ENCODE peak calls at places on chromosomes 3 and 15, in five cellular contexts. B, Z, M, R and N are unnamed samples.

GRCh38 chr3:160676547-160677303 is at the start of gene ARL14:
- DNase-seq in R (no peak), Z (no peak), B (no peak), M (no peak), N (no peak)

GRCh38 chr3:177135841-177136492 is 61.3 kb downstream of the TBL1XR1 start:
- DNase-seq in Z (no peak), B (no peak), R (no peak), M (no peak), N (no peak)

GRCh38 chr3:79872483-79872882 is 104.7 kb upstream of the ROBO1 start:
- DNase-seq in R (no peak), M (no peak), B (no peak), Z (peak; percentile 42), N (no peak)

GRCh38 chr3:185040425-185040824 is 112.4 kb downstream of the C3orf70 start:
- DNase-seq in M (no peak), Z (no peak), B (no peak), R (no peak), N (no peak)

GRCh38 chr15:82044373-82045178 is 1.2 kb downstream of the MEX3B start:
- DNase-seq in R (no peak), M (peak; percentile 60), Z (peak; percentile 42), B (peak; percentile 15), N (no peak)

GRCh38 chr3:73621388-73621787 is 3.4 kb downstream of the PDZRN3 start:
- DNase-seq in B (no peak), R (no peak), M (no peak), Z (no peak), N (no peak)

GRCh38 chr3:152219225-152219624 is 49.5 kb upstream of the MBNL1 start:
- DNase-seq in R (no peak), M (no peak), Z (no peak), B (no peak), N (no peak)

GRCh38 chr3:65928110-65928509 is 110.6 kb downstream of the MAGI1 start:
- DNase-seq in Z (no peak), M (no peak), B (no peak), R (no peak), N (no peak)

GRCh38 chr3:139538733-139539132 is 809 bp downstream of the RBP1 start:
- DNase-seq in Z (no peak), R (no peak), M (peak; percentile 81), B (no peak), N (no peak)

GRCh38 chr3:160879859-160880258 is 123.8 kb downstream of the PPM1L start:
- DNase-seq in Z (no peak), B (no peak), M (no peak), R (no peak), N (no peak)

GRCh38 chr15:90557651-90558084 is 27.9 kb downstream of the CRTC3 start:
- DNase-seq in Z (no peak), M (peak; percentile 95), B (peak; percentile 84), R (no peak), N (no peak)

GRCh38 chr3:12782172-12782815 is 14.2 kb upstream of the CAND2 start:
- DNase-seq in Z (peak; percentile 53), M (no peak), R (no peak), B (no peak), N (no peak)

GRCh38 chr3:42690766-42691680 is 5.7 kb downstream of the KLHL40 start:
- DNase-seq in B (no peak), M (no peak), R (no peak), Z (no peak), N (no peak)

GRCh38 chr15:41698779-41699178 is 38.6 kb downstream of the MGA start:
- DNase-seq in M (no peak), R (no peak), Z (peak; percentile 7), B (no peak), N (no peak)

GRCh38 chr15:74275957-74276356 is 39.8 kb downstream of the CCDC33 start:
- DNase-seq in Z (no peak), R (no peak), M (no peak), B (no peak), N (no peak)

GRCh38 chr15:99224815-99225214 is 24.6 kb downstream of the TTC23 start:
- DNase-seq in B (no peak), R (no peak), M (no peak), Z (no peak), N (no peak)

GRCh38 chr15:70879386-70879785 is 12.8 kb downstream of the THAP10 start:
- DNase-seq in B (no peak), M (no peak), Z (peak; percentile 68), R (no peak), N (no peak)

GRCh38 chr3:96700322-96701315 is 113.8 kb upstream of the EPHA6 start:
- DNase-seq in M (no peak), R (no peak), Z (no peak), B (no peak), N (no peak)

GRCh38 chr3:139283301-139283700 is 60.5 kb upstream of the MRPS22 start:
- DNase-seq in Z (no peak), R (no peak), B (no peak), M (no peak), N (no peak)

GRCh38 chr3:29381595-29381994 is 100.7 kb downstream of the RBMS3 start:
- DNase-seq in R (no peak), M (no peak), B (no peak), Z (no peak), N (no peak)

GRCh38 chr3:133097214-133097613 is 59.0 kb downstream of the TMEM108 start:
- DNase-seq in B (no peak), Z (no peak), R (no peak), M (no peak), N (no peak)

GRCh38 chr15:45157056-45157455 is 27.3 kb downstream of the DUOX1 start:
- DNase-seq in M (no peak), R (no peak), Z (peak; percentile 16), B (no peak), N (no peak)

GRCh38 chr3:119175869-119176756 is 2.7 kb downstream of the UPK1B start:
- DNase-seq in R (no peak), Z (no peak), M (no peak), B (peak; percentile 28), N (no peak)

GRCh38 chr3:151431940-151432339 is 28.9 kb downstream of the IGSF10 start:
- DNase-seq in Z (peak; percentile 41), R (no peak), B (no peak), M (no peak), N (no peak)

GRCh38 chr3:105528956-105529355 is 162.2 kb downstream of the ALCAM start:
- DNase-seq in M (no peak), Z (no peak), B (no peak), R (no peak), N (no peak)

GRCh38 chr3:98901032-98901464 is 447 bp downstream of the DCBLD2 start:
- DNase-seq in Z (no peak), M (peak; percentile 68), B (peak; percentile 29), R (no peak), N (peak; percentile 88)

GRCh38 chr3:178709047-178709446 is 172.8 kb downstream of the KCNMB2 start:
- DNase-seq in M (no peak), B (no peak), Z (no peak), R (no peak), N (no peak)

GRCh38 chr3:23728651-23729117 is 77.1 kb upstream of the UBE2E1 start:
- DNase-seq in B (no peak), Z (no peak), M (no peak), R (no peak), N (peak; percentile 74)

DNA sequence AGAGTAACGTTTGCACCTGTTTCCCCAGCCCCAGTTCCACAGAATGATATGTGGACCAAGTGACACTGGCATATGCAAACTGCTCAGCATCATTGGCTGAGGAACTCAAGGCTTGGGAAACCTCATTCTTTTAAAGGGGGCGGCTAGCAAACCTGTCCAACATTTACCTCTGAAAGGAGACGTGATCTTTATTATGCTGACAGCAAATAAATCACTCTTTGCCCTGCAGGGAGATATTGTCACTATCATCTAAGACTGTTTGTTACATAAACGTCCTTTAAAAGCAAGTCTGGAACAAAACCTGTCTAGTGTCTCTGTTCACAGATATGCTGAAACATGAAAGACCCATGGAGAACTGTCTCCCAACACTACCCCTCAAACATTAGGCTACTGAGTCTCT is 21.5 kb downstream of the CA12 start:
- DNase-seq in Z (no peak), R (no peak), M (no peak), B (no peak), N (no peak)
- H3K27ac ChIP-seq in Z (no peak overlapping the region), R (no peak overlapping the region), M (no peak overlapping the region), B (no peak overlapping the region), N (no peak overlapping the region)

GRCh38 chr3:52986049-52986448 is 59.8 kb downstream of the SFMBT1 start:
- DNase-seq in Z (no peak), B (no peak), M (no peak), R (no peak), N (no peak)

GRCh38 chr3:52983336-52983807 is 62.5 kb downstream of the SFMBT1 start:
- DNase-seq in Z (no peak), B (no peak), R (no peak), M (no peak), N (no peak)

GRCh38 chr3:52986938-52987337 is 58.9 kb downstream of the SFMBT1 start:
- DNase-seq in M (no peak), R (no peak), B (no peak), Z (peak; percentile 21), N (no peak)

GRCh38 chr3:52982839-52983238 is 63.0 kb downstream of the SFMBT1 start:
- DNase-seq in B (no peak), R (no peak), M (no peak), Z (no peak), N (no peak)

DNA sequence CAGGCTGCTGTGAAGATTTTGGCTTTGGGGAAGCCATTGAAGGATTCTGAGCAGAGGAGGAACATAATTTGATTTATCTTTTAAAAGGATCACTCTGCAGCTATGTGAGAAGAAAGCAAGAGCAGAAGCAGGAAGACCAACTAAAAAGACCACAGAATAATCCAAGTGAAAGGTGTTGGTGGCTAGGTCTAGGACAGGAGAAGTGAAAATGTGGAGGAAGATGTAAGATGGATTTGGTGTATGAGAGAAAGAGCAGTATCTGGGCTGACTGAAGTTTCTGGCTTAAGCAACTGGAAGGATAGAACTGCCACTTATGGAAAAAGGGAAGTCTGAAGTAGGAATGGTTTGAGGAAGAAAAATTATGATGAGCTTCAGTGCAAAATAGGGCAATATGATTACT is 62.0 kb downstream of the SFMBT1 start:
- DNase-seq in R (no peak), Z (no peak), B (no peak), M (no peak), N (no peak)
- H3K27ac ChIP-seq in R (peak overlapping the region; percentile 10), Z (no peak overlapping the region), B (peak overlapping the region; percentile 55), M (no peak overlapping the region), N (no peak overlapping the region)

DNA sequence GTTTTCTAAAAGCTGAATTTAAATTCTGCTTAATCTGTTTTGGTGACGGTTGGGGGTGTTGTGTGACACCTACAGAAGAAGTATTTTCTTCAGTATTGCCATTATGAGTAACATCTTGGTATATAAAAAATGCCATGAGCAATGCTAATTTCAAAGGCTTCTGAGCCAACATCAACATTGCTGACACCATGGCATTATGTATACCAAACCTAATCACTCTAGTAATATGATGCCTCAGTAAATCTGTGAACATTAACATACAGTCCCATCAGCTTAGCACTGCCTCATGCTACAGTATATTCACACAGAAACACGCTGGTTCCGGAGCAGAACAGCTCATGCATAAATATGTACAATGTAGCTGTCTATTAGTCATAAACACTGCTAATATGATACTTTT is 75.8 kb downstream of the ZPLD1 start:
- DNase-seq in M (no peak), Z (no peak), B (no peak), R (no peak), N (no peak)
- H3K27ac ChIP-seq in M (no peak overlapping the region), Z (no peak overlapping the region), B (no peak overlapping the region), R (no peak overlapping the region), N (no peak overlapping the region)

GRCh38 chr15:25556136-25556535 is 117.3 kb upstream of the UBE3A start:
- DNase-seq in Z (no peak), R (no peak), M (no peak), B (no peak), N (no peak)

GRCh38 chr15:25557916-25558315 is 119.1 kb upstream of the UBE3A start:
- DNase-seq in R (no peak), Z (no peak), M (no peak), B (no peak), N (no peak)

GRCh38 chr15:25554640-25555039 is 115.8 kb upstream of the UBE3A start:
- DNase-seq in M (no peak), Z (no peak), R (no peak), B (no peak), N (no peak)
- H3K27ac ChIP-seq in M (no peak overlapping the region), Z (no peak overlapping the region), R (no peak overlapping the region), B (no peak overlapping the region), N (no peak overlapping the region)